ENCODE peak calls at places on chromosomes 12 and 14, in seven cellular contexts. K is dorsolateral prefrontal cortex; N is naive B cell; R is stimulated activated CD8-positive, alpha-beta memory T cell treated with anti-CD3 and anti-CD28 coated beads, Interleukin-4, amount 100 ng/mL, for 1 hour; Q is H7; M is activated CD4-positive, alpha-beta T cell treated with anti-CD3 and anti-CD28 coated beads for 4 hours; E is EL. L is an unnamed sample.

GRCh38 chr14:92475451-92476187 is 38.0 kb upstream of the RIN3 start:
- DNase-seq in R (no peak), Q (no peak), E (no peak), K (no peak), M (no peak), N (no peak), L (peak)

GRCh38 chr12:77087427-77087826 is 22.1 kb upstream of the E2F7 start:
- DNase-seq in Q (no peak), E (peak), N (no peak), M (no peak), K (no peak), R (no peak), L (peak)

GRCh38 chr12:42798811-42799438 is 209.4 kb upstream of the PRICKLE1 start:
- DNase-seq in K (no peak), N (no peak), R (no peak), M (no peak), E (peak), Q (no peak), L (no peak)

GRCh38 chr12:111202237-111202592 is 166.7 kb downstream of the PHETA1 start:
- DNase-seq in E (no peak), R (no peak), Q (no peak), M (no peak), N (no peak), K (no peak), L (no peak)

GRCh38 chr12:57952766-57953165 is 11.4 kb downstream of the ATP23 start:
- DNase-seq in K (no peak), N (no peak), M (no peak), E (no peak), R (no peak), Q (no peak), L (no peak)

GRCh38 chr12:95214466-95214865 is 2.8 kb downstream of the FGD6 start:
- DNase-seq in M (no peak), K (no peak), N (no peak), R (no peak), E (no peak), Q (no peak), L (no peak)

GRCh38 chr14:50658203-50658602 is 9.9 kb downstream of the SAV1 start:
- DNase-seq in R (no peak), N (no peak), K (no peak), E (peak), M (no peak), Q (no peak), L (peak)

GRCh38 chr12:91381309-91381804 is 198.7 kb upstream of the DCN start:
- DNase-seq in E (peak), M (peak), N (peak), R (no peak), Q (peak), K (peak), L (peak)

GRCh38 chr14:52356025-52356424 is 41.9 kb downstream of the PTGER2 start:
- DNase-seq in M (no peak), E (peak), Q (no peak), N (no peak), K (no peak), R (no peak), L (no peak)

GRCh38 chr14:81562818-81563217 is 29.2 kb upstream of the SEL1L start:
- DNase-seq in M (no peak), Q (no peak), R (no peak), E (no peak), K (no peak), N (no peak), L (no peak)

GRCh38 chr12:122423258-122424165 is 1.0 kb upstream of the CLIP1 start:
- DNase-seq in E (peak), K (no peak), N (peak), R (no peak), M (no peak), Q (peak), L (peak)

GRCh38 chr12:14885718-14886201 is at the start of gene MGP:
- DNase-seq in M (no peak), K (no peak), N (no peak), R (no peak), Q (no peak), E (peak), L (peak)

GRCh38 chr14:94046696-94047250 is 20.6 kb downstream of the OTUB2 start:
- DNase-seq in R (no peak), N (no peak), Q (no peak), E (no peak), M (no peak), K (no peak), L (no peak)

GRCh38 chr12:28955491-28955890 is 193.6 kb upstream of the FAR2 start:
- DNase-seq in E (no peak), R (no peak), N (no peak), K (no peak), Q (no peak), M (no peak), L (no peak)

GRCh38 chr14:97277711-97278110 is 480.5 kb downstream of the VRK1 start:
- DNase-seq in R (no peak), N (no peak), M (no peak), Q (peak), E (no peak), K (no peak), L (no peak)

GRCh38 chr12:121189061-121189886 is 20.7 kb upstream of the P2RX4 start:
- DNase-seq in M (no peak), K (no peak), N (no peak), R (no peak), Q (peak), E (no peak), L (no peak)

GRCh38 chr14:81589381-81590065 is 55.9 kb upstream of the SEL1L start:
- DNase-seq in M (no peak), K (no peak), N (no peak), R (no peak), Q (no peak), E (no peak), L (no peak)

GRCh38 chr14:23366163-23366921 is 1.4 kb upstream of the EFS start:
- DNase-seq in E (peak), K (peak), R (no peak), M (no peak), Q (peak), N (no peak), L (peak)

GRCh38 chr12:85951823-85952222 is 77.7 kb downstream of the NTS start:
- DNase-seq in K (no peak), Q (no peak), M (no peak), N (no peak), R (no peak), E (no peak), L (peak)

GRCh38 chr12:46657416-46658411 is 168.1 kb downstream of the SLC38A4 start:
- DNase-seq in Q (no peak), N (no peak), E (peak), M (no peak), K (no peak), R (no peak), L (peak)

GRCh38 chr14:72186461-72187035 is 254.3 kb downstream of the RGS6 start:
- DNase-seq in N (no peak), M (no peak), E (no peak), R (no peak), K (no peak), Q (no peak), L (no peak)

GRCh38 chr12:3617565-3617964 is 126.6 kb downstream of the PRMT8 start:
- DNase-seq in R (no peak), M (no peak), E (no peak), N (no peak), K (no peak), Q (no peak), L (no peak)

GRCh38 chr14:44353805-44354204 is 153.3 kb downstream of the FSCB start:
- DNase-seq in R (no peak), N (no peak), K (no peak), Q (no peak), E (no peak), M (no peak), L (no peak)

GRCh38 chr12:42031847-42032564 is 112.7 kb downstream of the GXYLT1 start:
- DNase-seq in E (no peak), N (no peak), K (no peak), R (no peak), M (no peak), Q (no peak), L (no peak)

GRCh38 chr14:60632777-60633176 is 16.5 kb downstream of the SIX1 start:
- DNase-seq in E (no peak), M (no peak), N (no peak), Q (peak), R (no peak), K (no peak), L (no peak)

GRCh38 chr12:114408881-114409795 is 3.2 kb upstream of the TBX5 start:
- DNase-seq in Q (peak), M (no peak), N (no peak), R (no peak), E (peak), K (no peak), L (peak)

GRCh38 chr12:60231976-60232907 is 636.4 kb downstream of the SLC16A7 start:
- DNase-seq in R (no peak), Q (no peak), N (no peak), E (no peak), M (no peak), K (no peak), L (no peak)